ENCODE peak calls at places on chromosomes 11 and 22, in seven cellular contexts. S is fibroblast of mammary gland, A is AG10803, E is NB4, J is lower leg skin, N is breast epithelium, L is omental fat pad. R is an unnamed sample.

GRCh38 chr22:47987885-47988515 is 1225.5 kb downstream of the TBC1D22A start:
- DNase-seq in S (no peak), A (no peak), E (no peak), J (no peak), N (no peak), L (no peak), R (no peak)

GRCh38 chr11:3074912-3075589 is 17.8 kb upstream of the CARS1 start:
- DNase-seq in S (no peak), A (no peak), E (no peak), J (no peak), N (no peak), L (no peak), R (no peak)

GRCh38 chr11:95494167-95494566 is 263.2 kb upstream of the SESN3 start:
- DNase-seq in S (no peak), A (no peak), E (no peak), J (no peak), N (no peak), L (no peak), R (no peak)

GRCh38 chr11:112195906-112196305 is 20.6 kb downstream of the BCO2 start:
- DNase-seq in S (peak; percentile 12), A (peak; percentile 47), E (peak; percentile 23), J (no peak), N (no peak), L (no peak), R (no peak)

GRCh38 chr11:19756675-19757475 is 44.2 kb downstream of the NAV2 start:
- DNase-seq in S (no peak), A (peak; percentile 67), E (no peak), J (no peak), N (no peak), L (no peak), R (no peak)

GRCh38 chr11:118265954-118266353 is 1.9 kb upstream of the MPZL2 start:
- DNase-seq in S (no peak), A (no peak), E (no peak), J (no peak), N (peak; percentile 36), L (no peak), R (no peak)

GRCh38 chr11:71249301-71249700 is 3.1 kb downstream of the SHANK2 start:
- DNase-seq in S (no peak), A (no peak), E (no peak), J (peak; percentile 58), N (no peak), L (no peak), R (no peak)

GRCh38 chr11:115153135-115153534 is 351.1 kb downstream of the CADM1 start:
- DNase-seq in S (no peak), A (peak; percentile 35), E (peak; percentile 15), J (no peak), N (no peak), L (no peak), R (no peak)

GRCh38 chr22:27303718-27304117 is 497.8 kb downstream of the MN1 start:
- DNase-seq in S (no peak), A (no peak), E (no peak), J (no peak), N (no peak), L (no peak), R (no peak)

GRCh38 chr22:20268350-20269012 is 363 bp upstream of the RTN4R start:
- DNase-seq in S (peak; percentile 11), A (peak; percentile 30), E (peak; percentile 74), J (no peak), N (no peak), L (no peak), R (peak; percentile 67)

GRCh38 chr11:16776716-16777115 is 38.3 kb downstream of the C11orf58 start:
- DNase-seq in S (peak; percentile 61), A (peak; percentile 76), E (no peak), J (no peak), N (no peak), L (no peak), R (no peak)

GRCh38 chr22:39471421-39472141 is 14.8 kb downstream of the MGAT3 start:
- DNase-seq in S (no peak), A (peak; percentile 51), E (peak; percentile 84), J (no peak), N (no peak), L (no peak), R (no peak)

GRCh38 chr22:46634011-46634699 is 14.0 kb downstream of the GRAMD4 start:
- DNase-seq in S (no peak), A (no peak), E (no peak), J (no peak), N (no peak), L (no peak), R (no peak)

GRCh38 chr11:12680246-12680939 is 6.2 kb downstream of the TEAD1 start:
- DNase-seq in S (peak; percentile 92), A (peak; percentile 91), E (peak; percentile 49), J (peak; percentile 96), N (peak; percentile 92), L (no peak), R (no peak)

GRCh38 chr11:12681462-12681861 is 7.2 kb downstream of the TEAD1 start:
- DNase-seq in S (no peak), A (no peak), E (no peak), J (no peak), N (no peak), L (no peak), R (no peak)

GRCh38 chr11:12682288-12682687 is 8.1 kb downstream of the TEAD1 start:
- DNase-seq in S (no peak), A (no peak), E (no peak), J (no peak), N (no peak), L (no peak), R (no peak)

GRCh38 chr11:12679471-12679870 is 5.2 kb downstream of the TEAD1 start:
- DNase-seq in S (no peak), A (peak; percentile 62), E (no peak), J (no peak), N (no peak), L (no peak), R (no peak)

DNA sequence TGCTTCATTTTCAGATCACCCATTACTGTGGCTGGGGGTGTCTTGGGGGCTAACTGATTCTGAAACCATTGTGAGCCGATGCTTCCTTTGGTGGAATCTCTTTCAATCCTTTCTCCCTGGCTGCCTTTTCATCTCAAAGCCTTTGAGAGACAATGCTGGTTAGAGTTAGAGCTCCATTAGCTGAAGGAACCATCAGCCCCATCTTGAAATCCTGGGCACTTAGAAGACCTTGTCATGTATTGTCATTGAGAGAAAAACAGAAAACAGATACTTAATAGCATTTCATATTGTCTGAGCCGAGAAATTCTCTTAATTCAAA is 6.7 kb downstream of the TEAD1 start:
- DNase-seq in S (no peak), A (no peak), E (no peak), J (no peak), N (no peak), L (no peak), R (no peak)
- TF ChIP-seq CTCF in S (no peak), A (no peak), E (no peak), J (no peak), N (no peak), L (no peak), R (no peak)

DNA sequence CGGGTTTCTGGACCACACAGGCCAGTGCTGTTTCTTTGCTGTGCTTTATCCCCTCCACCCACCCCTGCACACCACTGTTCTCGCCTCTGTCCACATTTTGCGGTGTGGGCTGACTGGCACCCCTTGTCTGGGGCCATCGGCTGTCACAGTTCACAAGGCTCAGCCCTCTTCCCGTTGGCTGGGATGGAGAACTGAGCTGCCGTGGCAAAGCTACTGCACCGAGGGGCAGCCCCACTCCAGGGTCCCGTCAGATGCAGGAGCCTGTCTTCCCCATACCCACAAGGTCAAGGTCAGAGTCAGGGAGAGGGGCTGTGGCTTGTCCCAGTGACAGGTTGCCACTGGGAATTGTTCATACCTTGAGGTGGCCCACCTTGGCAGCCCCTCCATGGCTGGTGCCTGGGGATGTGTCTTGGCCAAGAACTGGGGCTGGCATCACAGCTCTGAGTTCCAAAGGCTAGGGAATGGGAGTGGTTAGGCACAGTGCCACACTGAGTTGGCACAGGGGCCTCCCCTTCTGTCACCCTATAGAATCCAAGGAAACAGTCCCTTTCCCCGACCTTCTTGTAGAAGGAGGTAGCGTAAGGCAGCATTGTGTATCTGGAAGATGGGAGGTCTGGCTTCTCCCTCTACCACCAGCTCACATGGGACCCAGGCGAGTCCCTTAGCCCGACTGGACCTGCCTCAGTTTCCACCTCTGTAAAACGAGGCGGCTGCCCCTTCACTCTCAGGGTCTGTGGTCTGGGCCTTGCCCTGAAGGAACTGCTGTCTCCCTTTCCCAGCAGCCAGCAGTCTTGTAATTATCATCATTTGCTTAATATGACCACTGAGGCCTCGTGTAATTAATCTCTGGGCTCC is 3.4 kb downstream of the GRK2 start:
- DNase-seq in S (no peak), A (no peak), E (peak; percentile 75), J (no peak), N (no peak), L (no peak), R (peak; percentile 52)
- TF ChIP-seq CTCF in S (no peak), A (no peak), E (no peak), J (no peak), N (no peak), L (no peak), R (no peak)

DNA sequence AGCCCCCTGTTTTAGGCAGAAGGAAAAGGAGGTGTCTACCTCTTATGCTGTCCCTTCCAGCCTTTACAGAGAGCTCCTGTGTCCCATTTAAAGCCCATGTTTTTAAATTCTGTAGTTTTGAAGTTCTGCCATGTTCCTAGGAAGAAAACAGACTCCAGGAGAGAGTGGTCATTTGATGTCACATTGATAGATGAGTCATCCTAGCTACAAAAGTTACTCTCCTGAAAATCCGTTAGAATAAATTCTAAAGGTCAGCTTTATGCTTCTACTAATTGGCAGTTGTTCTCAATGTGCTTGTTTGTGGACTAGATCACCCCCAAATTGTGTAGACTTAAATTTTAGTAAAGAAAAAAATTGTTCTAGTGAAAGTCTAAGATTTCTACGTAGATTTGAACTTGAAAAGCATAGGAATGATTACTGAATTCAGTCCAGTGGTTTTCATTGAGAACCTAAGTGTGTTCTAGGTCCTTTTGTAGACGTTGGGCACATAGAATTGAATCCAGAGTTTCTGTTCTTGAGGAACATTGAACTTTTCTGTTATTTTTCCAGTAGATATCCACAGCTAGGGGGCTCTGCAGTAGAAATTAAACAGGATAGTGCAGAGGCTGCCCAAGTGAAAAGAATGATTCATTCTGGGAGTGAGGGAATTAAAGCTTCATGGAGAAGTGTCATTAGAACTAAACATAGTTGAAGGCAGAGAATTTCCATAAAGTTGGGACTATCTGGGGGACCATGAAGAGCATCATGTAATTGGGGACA is 140.6 kb upstream of the RASSF10 start:
- DNase-seq in S (peak; percentile 56), A (no peak), E (no peak), J (no peak), N (no peak), L (no peak), R (no peak)
- TF ChIP-seq CTCF in S (peak; percentile 43), A (peak; percentile 36), E (no peak), J (no peak), N (no peak), L (no peak), R (no peak)

GRCh38 chr11:10308208-10308954 is 3.5 kb downstream of the ADM start:
- DNase-seq in S (no peak), A (no peak), E (no peak), J (peak; percentile 75), N (no peak), L (no peak), R (no peak)
- TF ChIP-seq CTCF in S (no peak), A (no peak), E (no peak), J (no peak), N (no peak), L (no peak), R (no peak)

GRCh38 chr22:41688365-41689211 is at the start of gene SNU13:
- DNase-seq in S (peak; percentile 88), A (peak; percentile 91), E (peak; percentile 95), J (peak; percentile 98), N (peak; percentile 83), L (peak; percentile 77), R (peak; percentile 85)
- TF ChIP-seq CTCF in S (no peak), A (no peak), E (no peak), J (no peak), N (no peak), L (no peak), R (no peak)

GRCh38 chr11:27296406-27296994 is 66.5 kb downstream of the CCDC34 start:
- DNase-seq in S (peak; percentile 75), A (peak; percentile 80), E (peak; percentile 61), J (no peak), N (no peak), L (no peak), R (no peak)
- TF ChIP-seq CTCF in S (peak; percentile 87), A (peak; percentile 91), E (peak; percentile 56), J (no peak), N (no peak), L (no peak), R (no peak)